ENCODE peak calls at places on chromosomes 6 and 20, in nine cellular contexts. R is mucosa of descending colon, A is heart left ventricle, L is dorsolateral prefrontal cortex, V is stomach, M is fibroblast of lung, E is fibroblast of pulmonary artery, Y is AG04450, J is BJ. Z is an unnamed sample.
A peak's percentile ranks its signal among the peaks of the same experiment; 100 is the strongest.

GRCh38 chr20:63295018-63295417 is 2.0 kb downstream of the COL20A1 start:
- DNase-seq in A (peak; percentile 15), J (no peak), L (no peak), R (no peak), M (no peak), Y (no peak), V (no peak), E (no peak), Z (no peak)

GRCh38 chr20:61953789-61954125 is 111.9 kb downstream of the TAF4 start:
- DNase-seq in V (no peak), A (no peak), M (no peak), J (no peak), Y (no peak), R (no peak), E (no peak), L (peak; percentile 4), Z (no peak)

GRCh38 chr20:44117296-44118184 is 69.4 kb downstream of the JPH2 start:
- DNase-seq in E (no peak), J (no peak), R (no peak), Y (no peak), V (no peak), L (no peak), M (no peak), A (no peak), Z (no peak)

GRCh38 chr20:61218886-61219480 is 33.1 kb upstream of the CDH4 start:
- DNase-seq in M (peak; percentile 59), V (no peak), R (no peak), Y (no peak), L (no peak), E (no peak), A (no peak), J (peak; percentile 51), Z (no peak)

GRCh38 chr20:9136114-9136513 is 67.2 kb downstream of the PLCB4 start:
- DNase-seq in L (no peak), A (no peak), Y (no peak), J (no peak), V (no peak), E (no peak), R (no peak), M (no peak), Z (no peak)

GRCh38 chr20:38843346-38843745 is 37.8 kb downstream of the PPP1R16B start:
- DNase-seq in R (no peak), V (no peak), Y (no peak), E (no peak), J (no peak), M (no peak), L (no peak), A (no peak), Z (no peak)

GRCh38 chr6:69084746-69085335 is 449.8 kb downstream of the ADGRB3 start:
- DNase-seq in J (no peak), E (peak; percentile 8), A (no peak), Y (no peak), R (no peak), V (no peak), L (no peak), M (peak; percentile 50), Z (no peak)

GRCh38 chr6:31070711-31071197 is 41.6 kb downstream of the C6orf15 start:
- DNase-seq in J (no peak), V (peak; percentile 41), E (peak; percentile 87), L (peak; percentile 84), Y (peak; percentile 60), A (peak; percentile 47), M (peak; percentile 80), R (no peak), Z (peak; percentile 89)

GRCh38 chr6:155495011-155495768 is 39.6 kb upstream of the NOX3 start:
- DNase-seq in R (peak; percentile 19), J (peak; percentile 55), M (peak; percentile 75), L (no peak), Y (peak; percentile 81), V (no peak), A (peak; percentile 42), E (peak; percentile 93), Z (peak; percentile 92)

GRCh38 chr20:33552519-33552918 is 62.6 kb downstream of the CBFA2T2 start:
- DNase-seq in L (no peak), J (no peak), R (no peak), V (no peak), E (no peak), Y (no peak), A (no peak), M (no peak), Z (no peak)

GRCh38 chr6:154370545-154370944 is 13.9 kb upstream of the IPCEF1 start:
- DNase-seq in Y (no peak), R (peak; percentile 42), J (peak; percentile 3), L (peak; percentile 57), V (no peak), A (no peak), E (peak; percentile 55), M (peak; percentile 53), Z (peak; percentile 55)

GRCh38 chr20:40521962-40522361 is 167.1 kb downstream of the MAFB start:
- DNase-seq in A (no peak), E (no peak), M (no peak), R (no peak), V (no peak), L (no peak), Y (no peak), J (no peak), Z (no peak)

GRCh38 chr6:7163661-7164071 is 55.9 kb downstream of the RREB1 start:
- DNase-seq in L (no peak), Y (no peak), A (no peak), V (no peak), M (no peak), R (no peak), E (no peak), J (no peak), Z (peak; percentile 33)

GRCh38 chr20:59043698-59044097 is 1.1 kb upstream of the PRELID3B start:
- DNase-seq in M (no peak), V (no peak), J (no peak), Y (no peak), R (no peak), L (no peak), E (no peak), A (no peak), Z (no peak)

GRCh38 chr20:45419188-45420091 is 3.5 kb downstream of the PIGT start:
- DNase-seq in V (peak; percentile 90), J (peak; percentile 62), Y (peak; percentile 63), E (peak; percentile 99), A (peak; percentile 86), L (no peak), M (peak; percentile 97), R (peak; percentile 86), Z (peak; percentile 99)

GRCh38 chr6:138988469-138988834 is 399 bp upstream of the REPS1 start:
- DNase-seq in R (no peak), A (no peak), M (peak; percentile 17), J (no peak), L (no peak), E (no peak), Y (no peak), V (no peak), Z (no peak)

GRCh38 chr6:138987643-138988468 is at the start of gene REPS1:
- DNase-seq in Y (peak; percentile 61), M (peak; percentile 83), E (peak; percentile 88), R (peak; percentile 93), V (peak; percentile 94), J (no peak), L (peak; percentile 76), A (peak; percentile 95), Z (peak; percentile 89)

GRCh38 chr6:138987299-138987642 is 782 bp downstream of the REPS1 start:
- DNase-seq in J (no peak), E (no peak), V (no peak), Y (no peak), A (no peak), M (peak; percentile 32), L (no peak), R (peak; percentile 52), Z (no peak)

GRCh38 chr6:138991206-138991605 is 3.2 kb upstream of the REPS1 start:
- DNase-seq in J (no peak), L (no peak), A (no peak), Y (no peak), V (no peak), R (no peak), M (no peak), E (no peak), Z (no peak)

GRCh38 chr6:138989098-138989983 is 1.3 kb upstream of the REPS1 start:
- DNase-seq in A (no peak), E (no peak), V (no peak), Y (no peak), R (no peak), J (no peak), L (no peak), M (no peak), Z (no peak)
- H3K4me3 ChIP-seq in A (no peak overlapping the region), E (no peak overlapping the region), V (no peak overlapping the region), Y (no peak overlapping the region), R (no peak overlapping the region), J (no peak overlapping the region), L (peak overlapping the region; percentile 89), M (no peak overlapping the region), Z (no peak overlapping the region)

GRCh38 chr6:16765235-16765634 is 4.0 kb upstream of the ATXN1 start:
- DNase-seq in Y (no peak), M (no peak), J (no peak), L (no peak), R (no peak), A (no peak), E (no peak), V (no peak), Z (no peak)

GRCh38 chr6:16762265-16762546 is 946 bp upstream of the ATXN1 start:
- DNase-seq in A (no peak), E (no peak), J (no peak), R (no peak), L (no peak), Y (no peak), V (no peak), M (peak; percentile 55), Z (no peak)

GRCh38 chr6:16766043-16766521 is 4.8 kb upstream of the ATXN1 start:
- DNase-seq in Y (no peak), A (no peak), E (peak; percentile 73), J (peak; percentile 97), L (no peak), R (no peak), V (no peak), M (peak; percentile 97), Z (peak; percentile 55)

GRCh38 chr6:16762547-16763477 is 1.6 kb upstream of the ATXN1 start:
- DNase-seq in V (peak; percentile 58), E (peak; percentile 84), Y (no peak), J (peak; percentile 82), A (peak; percentile 45), M (peak; percentile 94), L (no peak), R (peak; percentile 73), Z (peak; percentile 75)

GRCh38 chr6:16764188-16764950 is 3.1 kb upstream of the ATXN1 start:
- DNase-seq in V (no peak), R (no peak), A (no peak), M (peak; percentile 72), E (peak; percentile 80), L (no peak), J (no peak), Y (no peak), Z (peak; percentile 80)
- TF ChIP-seq CTCF in V (no peak), R (no peak), A (peak; percentile 47), M (peak; percentile 61), E (peak; percentile 59), L (peak; percentile 36), J (peak; percentile 49), Y (peak; percentile 62), Z (peak; percentile 47)

GRCh38 chr6:37442416-37443218 is 9.6 kb downstream of the CMTR1 start:
- DNase-seq in J (no peak), M (no peak), L (no peak), Y (no peak), R (no peak), A (no peak), V (no peak), E (no peak), Z (no peak)
- H3K4me3 ChIP-seq in J (no peak overlapping the region), M (peak overlapping the region; percentile 33), L (no peak overlapping the region), Y (no peak overlapping the region), R (no peak overlapping the region), A (peak overlapping the region; percentile 26), V (peak overlapping the region; percentile 11), E (no peak overlapping the region), Z (no peak overlapping the region)

GRCh38 chr6:43228951-43229802 is at the start of gene DNPH1:
- DNase-seq in L (peak; percentile 63), Y (no peak), E (peak; percentile 65), R (peak; percentile 85), A (peak; percentile 80), V (peak; percentile 81), J (no peak), M (peak; percentile 53), Z (peak; percentile 68)
- TF ChIP-seq CTCF in L (peak; percentile 86), Y (peak; percentile 64), E (peak; percentile 28), R (peak; percentile 91), A (peak; percentile 97), V (peak; percentile 83), J (peak; percentile 47), M (peak; percentile 43), Z (peak; percentile 28)

Z was measured in cardiac fibroblast.